ENCODE peak calls at places on chromosomes 2 and 18, in four cellular contexts. F is lung, P is prostate gland, L is fibroblast of lung. D is an unnamed sample.

GRCh38 chr2:196685792-196686191 is 46.3 kb downstream of the CCDC150 start:
- DNase-seq in F (no peak), P (no peak), L (no peak), D (no peak)

GRCh38 chr2:20509766-20510490 is 63.1 kb downstream of the RHOB start:
- DNase-seq in F (peak; percentile 76), P (peak; percentile 78), L (peak; percentile 72), D (no peak)

GRCh38 chr2:231640646-231641111 is 48.0 kb downstream of the TEX44 start:
- DNase-seq in F (no peak), P (no peak), L (peak; percentile 35), D (peak; percentile 51)

GRCh38 chr2:57701391-57701791 is 345.2 kb upstream of the VRK2 start:
- DNase-seq in F (no peak), P (no peak), L (peak; percentile 53), D (no peak)

GRCh38 chr2:235204923-235205322 is 253.1 kb downstream of the SH3BP4 start:
- DNase-seq in F (no peak), P (no peak), L (peak; percentile 1), D (no peak)

GRCh38 chr2:233331536-233331935 is 22.8 kb upstream of the DGKD start:
- DNase-seq in F (peak; percentile 69), P (peak; percentile 24), L (no peak), D (peak; percentile 55)

GRCh38 chr2:150147889-150148683 is 339.4 kb downstream of the RND3 start:
- DNase-seq in F (no peak), P (no peak), L (peak; percentile 73), D (no peak)

GRCh38 chr18:21820035-21820810 is 79.6 kb downstream of the MIB1 start:
- DNase-seq in F (no peak), P (no peak), L (peak; percentile 23), D (no peak)

GRCh38 chr2:144170172-144170571 is 349.7 kb downstream of the ZEB2 start:
- DNase-seq in F (no peak), P (no peak), L (no peak), D (no peak)

GRCh38 chr2:84875213-84875560 is 5.7 kb downstream of the TRABD2A start:
- DNase-seq in F (no peak), P (no peak), L (no peak), D (no peak)

GRCh38 chr2:66478729-66479316 is 43.9 kb downstream of the MEIS1 start:
- DNase-seq in F (no peak), P (no peak), L (no peak), D (no peak)

GRCh38 chr2:96888082-96889011 is 18.5 kb upstream of the SEMA4C start:
- DNase-seq in F (peak; percentile 63), P (peak; percentile 95), L (no peak), D (peak; percentile 44)

GRCh38 chr2:132519566-132519965 is 103.0 kb downstream of the GPR39 start:
- DNase-seq in F (no peak), P (no peak), L (no peak), D (no peak)

GRCh38 chr2:77127345-77127744 is 394.8 kb downstream of the LRRTM4 start:
- DNase-seq in F (no peak), P (no peak), L (no peak), D (no peak)

GRCh38 chr2:1582891-1583341 is 161.4 kb downstream of the PXDN start:
- DNase-seq in F (no peak), P (no peak), L (no peak), D (no peak)

GRCh38 chr2:26978061-26978596 is 7.7 kb downstream of the MAPRE3 start:
- DNase-seq in F (peak; percentile 68), P (peak; percentile 42), L (peak; percentile 77), D (peak; percentile 37)

GRCh38 chr2:178413472-178414265 is 37.3 kb downstream of the PRKRA start:
- DNase-seq in F (peak; percentile 75), P (peak; percentile 52), L (peak; percentile 82), D (peak; percentile 78)

GRCh38 chr2:172552547-172553291 is 3.2 kb upstream of the PDK1 start:
- DNase-seq in F (no peak), P (no peak), L (peak; percentile 96), D (no peak)

GRCh38 chr2:46850742-46851141 is 64.9 kb downstream of the MCFD2 start:
- DNase-seq in F (no peak), P (peak; percentile 35), L (peak; percentile 99), D (peak; percentile 45)

GRCh38 chr2:136327162-136327852 is 209.4 kb upstream of the CXCR4 start:
- DNase-seq in F (no peak), P (no peak), L (peak; percentile 45), D (no peak)

GRCh38 chr18:45086777-45087176 is 406.1 kb downstream of the SETBP1 start:
- DNase-seq in F (no peak), P (no peak), L (no peak), D (no peak)

GRCh38 chr2:140895378-140895777 is 1235.4 kb downstream of the LRP1B start:
- DNase-seq in F (no peak), P (no peak), L (no peak), D (no peak)

GRCh38 chr2:156476516-156477206 is 40.5 kb downstream of the GPD2 start:
- DNase-seq in F (no peak), P (no peak), L (peak; percentile 93), D (no peak)

GRCh38 chr2:227933891-227934290 is 62.5 kb downstream of the DAW1 start:
- DNase-seq in F (no peak), P (no peak), L (no peak), D (no peak)

GRCh38 chr2:222861411-222862067 is 703 bp downstream of the ACSL3 start:
- DNase-seq in F (peak; percentile 39), P (no peak), L (peak; percentile 37), D (peak; percentile 51)

GRCh38 chr2:68977453-68977852 is 3.0 kb downstream of the GKN1 start:
- DNase-seq in F (no peak), P (no peak), L (no peak), D (no peak)

GRCh38 chr2:143467011-143467410 is 337.8 kb downstream of the ARHGAP15 start:
- DNase-seq in F (no peak), P (no peak), L (no peak), D (no peak)

GRCh38 chr18:75638223-75638596 is 210.7 kb upstream of the SMIM21 start:
- DNase-seq in F (no peak), P (no peak), L (peak; percentile 86), D (no peak)

GRCh38 chr18:31657823-31658669 is 26.3 kb downstream of the B4GALT6 start:
- DNase-seq in F (no peak), P (no peak), L (no peak), D (no peak)

GRCh38 chr2:8244634-8245033 is 437.2 kb upstream of the ID2 start:
- DNase-seq in F (no peak), P (no peak), L (no peak), D (no peak)

GRCh38 chr2:143051480-143051879 is 77.7 kb upstream of the ARHGAP15 start:
- DNase-seq in F (no peak), P (no peak), L (no peak), D (no peak)

GRCh38 chr2:176650101-176650500 is 380.9 kb downstream of the MTX2 start:
- DNase-seq in F (no peak), P (no peak), L (no peak), D (no peak)

GRCh38 chr2:176656055-176656775 is 387.0 kb downstream of the MTX2 start:
- DNase-seq in F (no peak), P (no peak), L (no peak), D (no peak)

GRCh38 chr2:176650811-176651559 is 381.7 kb downstream of the MTX2 start:
- DNase-seq in F (no peak), P (no peak), L (no peak), D (no peak)

GRCh38 chr2:176653856-176654443 is 384.7 kb downstream of the MTX2 start:
- DNase-seq in F (peak; percentile 34), P (peak; percentile 14), L (peak; percentile 66), D (peak; percentile 25)

DNA sequence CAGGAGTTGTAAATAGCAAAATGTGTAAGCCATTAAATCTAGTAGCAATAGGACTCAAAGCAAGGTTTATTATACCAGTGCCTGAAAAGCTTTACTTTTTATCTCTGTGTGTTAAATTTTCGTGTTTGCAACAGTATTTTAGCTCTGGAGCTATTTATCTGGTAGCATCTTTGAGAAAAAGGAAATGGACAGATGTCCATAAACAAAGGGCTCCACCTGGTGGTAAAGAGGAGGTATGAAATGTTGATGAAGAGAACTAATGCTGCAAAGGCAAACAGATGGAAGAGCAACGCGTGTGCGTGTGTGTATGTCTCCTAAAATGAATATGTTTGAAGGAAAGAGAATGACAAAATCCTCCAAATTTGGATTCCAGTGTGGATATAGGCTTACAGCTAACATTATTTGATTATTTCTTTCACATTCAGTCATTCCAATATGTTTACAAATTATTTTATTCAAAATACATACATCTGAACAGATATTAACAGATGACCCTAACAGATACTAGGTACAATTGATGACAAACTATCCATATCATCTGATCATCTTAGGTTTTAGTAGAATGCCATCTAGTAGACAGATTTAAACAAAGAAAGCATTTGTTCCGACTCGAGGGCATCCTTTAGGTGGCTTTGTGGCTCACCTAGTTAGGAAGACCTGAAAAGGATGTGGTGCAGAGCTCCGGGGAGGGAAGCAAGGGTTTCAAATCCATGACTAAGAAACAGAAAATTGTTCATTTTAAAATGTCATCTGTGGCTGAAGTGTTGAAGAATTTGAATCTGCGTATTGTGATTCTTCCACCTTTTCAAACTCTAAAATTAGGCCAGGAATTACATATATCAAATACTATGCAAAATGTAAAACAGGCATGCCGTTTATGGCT is 383.3 kb downstream of the MTX2 start:
- DNase-seq in F (no peak), P (peak; percentile 8), L (peak; percentile 47), D (no peak)
- H3K4me3 ChIP-seq in F (no peak overlapping the region), P (no peak overlapping the region), L (no peak overlapping the region), D (no peak overlapping the region)

DNA sequence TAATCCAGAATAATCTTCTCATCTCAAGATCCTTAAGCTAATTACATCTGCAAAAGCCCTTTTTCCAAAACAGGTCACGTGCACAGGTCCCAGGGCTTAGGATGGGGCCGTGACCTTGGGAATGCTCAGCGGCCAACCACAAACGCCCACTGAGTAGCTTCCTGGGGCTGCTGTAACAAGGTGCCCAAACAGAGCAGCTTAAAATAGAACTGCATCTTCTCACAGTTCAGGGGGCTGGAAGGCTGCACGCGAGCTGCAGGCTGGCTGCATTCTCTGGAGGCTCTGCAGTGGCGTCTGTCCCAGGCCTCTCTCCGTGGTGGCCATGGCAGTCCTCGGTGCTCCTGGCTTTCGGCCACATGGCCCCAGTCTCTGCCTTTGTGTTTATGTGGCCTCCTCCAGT is 31.9 kb downstream of the ADI1 start:
- DNase-seq in F (no peak), P (no peak), L (no peak), D (no peak)
- H3K4me1 ChIP-seq in F (peaks cover 3% of the 10 kb centered on the region), P (peaks cover 8% of the 10 kb centered on the region), L (no peaks in the 10 kb centered on the region), D (peaks cover 11% of the 10 kb centered on the region)

GRCh38 chr2:40488927-40489677 is 37.2 kb upstream of the SLC8A1 start:
- DNase-seq in F (no peak), P (no peak), L (peak; percentile 27), D (no peak)
- H3K4me3 ChIP-seq in F (peak overlapping the region; percentile 35), P (peak overlapping the region; percentile 6), L (peak overlapping the region; percentile 55), D (peak overlapping the region; percentile 68)

GRCh38 chr2:42929577-42929984 is 137.2 kb upstream of the HAAO start:
- DNase-seq in F (no peak), P (no peak), L (no peak), D (no peak)
- H3K4me1 ChIP-seq in F (peaks cover 58% of the 10 kb centered on the region), P (peaks cover 25% of the 10 kb centered on the region), L (peaks cover 54% of the 10 kb centered on the region), D (peaks cover 100% of the 10 kb centered on the region)